ENCODE peak calls at places on chromosomes 13 and 19, in five cellular contexts. O, R, A, Q and I are unnamed samples.

GRCh38 chr19:4713384-4713951 is 10.2 kb downstream of the DPP9 start:
- DNase-seq in O (peak; percentile 85), R (peak; percentile 96), A (no peak), Q (peak; percentile 99), I (peak; percentile 81)

GRCh38 chr13:21164631-21165030 is 11.7 kb downstream of the SKA3 start:
- DNase-seq in O (no peak), R (peak; percentile 18), A (no peak), Q (no peak), I (no peak)

GRCh38 chr13:102877285-102877684 is 31.5 kb downstream of the ERCC5 start:
- DNase-seq in O (no peak), R (no peak), A (no peak), Q (no peak), I (no peak)

GRCh38 chr19:55220525-55220924 is 8.0 kb downstream of the TMEM86B start:
- DNase-seq in O (no peak), R (no peak), A (no peak), Q (no peak), I (no peak)

GRCh38 chr13:46010148-46010547 is 42.4 kb downstream of the ZC3H13 start:
- DNase-seq in O (no peak), R (no peak), A (no peak), Q (peak; percentile 3), I (no peak)

GRCh38 chr13:71866173-71867091 is 572 bp downstream of the DACH1 start:
- DNase-seq in O (peak; percentile 31), R (peak; percentile 27), A (no peak), Q (no peak), I (no peak)

GRCh38 chr19:40240332-40240731 is 13.8 kb upstream of the CCNP start:
- DNase-seq in O (no peak), R (no peak), A (no peak), Q (no peak), I (no peak)

GRCh38 chr19:8731428-8732169 is 10.2 kb downstream of the OR2Z1 start:
- DNase-seq in O (no peak), R (no peak), A (no peak), Q (no peak), I (no peak)

GRCh38 chr13:21671793-21672680 is 1.2 kb downstream of the FGF9 start:
- DNase-seq in O (no peak), R (no peak), A (no peak), Q (no peak), I (no peak)

GRCh38 chr19:14383898-14384669 is 2.8 kb downstream of the ADGRE5 start:
- DNase-seq in O (no peak), R (no peak), A (peak; percentile 78), Q (peak; percentile 78), I (no peak)

GRCh38 chr13:35994131-35994966 is 136.8 kb downstream of the DCLK1 start:
- DNase-seq in O (peak; percentile 45), R (peak; percentile 68), A (no peak), Q (peak; percentile 84), I (no peak)

GRCh38 chr19:37333457-37333856 is 37.4 kb upstream of the ZNF527 start:
- DNase-seq in O (no peak), R (no peak), A (no peak), Q (no peak), I (no peak)

GRCh38 chr13:30808600-30808999 is 73.3 kb downstream of the ALOX5AP start:
- DNase-seq in O (no peak), R (no peak), A (no peak), Q (no peak), I (no peak)

GRCh38 chr19:43148233-43148632 is 38.1 kb downstream of the PSG5 start:
- DNase-seq in O (no peak), R (peak; percentile 8), A (no peak), Q (peak; percentile 65), I (no peak)

GRCh38 chr13:48210178-48210577 is 22.8 kb upstream of the ITM2B start:
- DNase-seq in O (no peak), R (no peak), A (peak; percentile 24), Q (peak; percentile 86), I (no peak)

GRCh38 chr19:6126335-6126974 is 9.0 kb upstream of the ACSBG2 start:
- DNase-seq in O (no peak), R (no peak), A (peak; percentile 48), Q (peak; percentile 66), I (peak; percentile 13)

GRCh38 chr19:49983645-49984229 is 22.8 kb upstream of the SIGLEC11 start:
- DNase-seq in O (peak; percentile 32), R (peak; percentile 33), A (no peak), Q (peak; percentile 24), I (peak; percentile 46)

GRCh38 chr13:30743319-30744055 is 8.1 kb downstream of the ALOX5AP start:
- DNase-seq in O (no peak), R (peak; percentile 35), A (no peak), Q (peak; percentile 93), I (peak; percentile 59)

GRCh38 chr19:5036733-5037681 is 68.1 kb downstream of the KDM4B start:
- DNase-seq in O (peak; percentile 52), R (no peak), A (no peak), Q (no peak), I (no peak)

GRCh38 chr13:113086031-113086750 is 19.4 kb upstream of the F7 start:
- DNase-seq in O (no peak), R (no peak), A (no peak), Q (no peak), I (no peak)

GRCh38 chr19:16216744-16217670 is 19.3 kb downstream of the AP1M1 start:
- DNase-seq in O (no peak), R (no peak), A (no peak), Q (no peak), I (no peak)

GRCh38 chr19:2253106-2254051 is 2.8 kb downstream of the JSRP1 start:
- DNase-seq in O (no peak), R (no peak), A (no peak), Q (no peak), I (no peak)

DNA sequence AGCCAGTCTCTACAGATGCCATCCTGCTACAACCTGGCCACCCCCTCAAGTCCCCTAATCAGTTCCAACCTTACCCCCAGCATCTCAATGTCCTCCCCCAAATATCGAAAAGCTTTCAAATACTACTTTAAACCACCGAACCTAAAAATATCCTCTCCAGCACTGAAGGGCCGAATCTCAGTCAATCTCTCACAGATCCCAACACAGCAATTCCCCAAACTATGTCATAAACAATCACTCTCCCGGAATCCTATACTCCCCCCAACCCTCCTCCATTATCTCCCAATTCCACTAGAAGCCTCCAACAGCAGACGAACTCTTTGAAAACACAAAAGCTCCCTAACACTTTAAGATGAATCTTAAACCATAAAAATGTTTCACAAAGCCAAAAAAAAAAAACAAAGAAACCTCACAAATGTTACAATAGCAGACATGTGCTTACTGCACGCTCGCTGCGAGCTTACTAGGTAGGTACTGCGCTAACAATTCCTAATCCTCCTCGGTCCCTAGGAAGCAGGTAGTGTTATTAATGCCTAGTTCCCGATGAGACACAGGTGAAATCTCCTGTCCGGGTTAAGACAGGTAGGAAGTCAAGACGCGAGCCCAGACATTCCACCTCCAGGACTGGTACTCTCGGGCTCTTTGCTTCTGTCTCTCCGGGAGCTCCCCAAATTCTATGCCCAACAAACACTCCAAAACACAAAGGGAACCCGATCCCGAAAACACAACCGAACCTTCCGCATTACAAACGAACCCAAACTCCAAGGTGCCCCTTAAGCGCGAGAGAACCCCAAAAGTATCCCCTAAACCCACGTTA is 14.2 kb downstream of the FBXO46 start:
- DNase-seq in O (no peak), R (peak; percentile 56), A (no peak), Q (peak; percentile 69), I (peak; percentile 59)
- TF ChIP-seq CTCF in O (no peak), R (no peak), A (no peak), Q (no peak), I (no peak)

DNA sequence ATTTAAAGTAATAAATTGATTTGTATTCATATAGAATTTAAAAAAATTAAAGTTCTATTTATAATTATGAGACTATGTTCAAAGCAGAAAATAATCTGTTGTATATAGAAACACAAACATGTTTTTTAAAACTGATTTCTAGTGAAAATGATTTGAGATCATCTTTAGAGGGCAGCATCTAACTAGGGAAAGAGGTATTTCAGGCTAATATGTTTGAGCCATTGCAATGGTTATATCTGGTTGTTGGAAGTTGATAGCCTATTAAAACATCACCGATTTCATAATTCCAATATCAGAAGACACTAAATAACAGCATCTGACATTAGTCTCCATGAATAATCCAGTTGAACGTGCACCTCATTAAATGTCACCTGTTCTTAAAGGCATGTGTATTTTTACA is 79.8 kb upstream of the SLITRK6 start:
- DNase-seq in O (no peak), R (no peak), A (no peak), Q (no peak), I (no peak)
- TF ChIP-seq CTCF in O (no peak), R (no peak), A (no peak), Q (no peak), I (no peak)

GRCh38 chr19:18809149-18809978 is 18.3 kb upstream of the COMP start:
- DNase-seq in O (peak; percentile 56), R (peak; percentile 75), A (no peak), Q (no peak), I (no peak)

GRCh38 chr19:18817574-18817973 is 14.2 kb upstream of the UPF1 start:
- DNase-seq in O (no peak), R (no peak), A (no peak), Q (no peak), I (no peak)

GRCh38 chr19:18815673-18816072 is 16.1 kb upstream of the UPF1 start:
- DNase-seq in O (no peak), R (no peak), A (no peak), Q (no peak), I (no peak)

DNA sequence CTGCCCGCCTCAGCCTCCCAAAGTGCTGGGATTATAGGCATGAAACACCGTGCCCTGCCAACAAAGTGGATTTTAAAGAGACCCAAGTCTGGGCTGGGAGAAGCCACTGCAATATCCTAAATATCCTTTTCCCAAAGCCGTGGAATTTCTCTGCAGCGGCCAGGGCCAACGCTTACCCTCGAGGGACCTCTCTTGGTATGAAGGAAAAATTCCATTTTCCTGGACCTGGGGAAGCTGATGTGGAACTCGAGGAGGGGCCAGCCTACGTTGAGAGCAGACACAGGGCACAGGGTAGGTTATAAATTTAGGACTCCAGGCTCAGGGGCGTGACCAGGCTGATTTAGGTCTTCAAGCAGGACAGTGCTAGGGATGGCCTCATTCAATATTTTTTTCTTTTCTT is 17.7 kb upstream of the UPF1 start:
- DNase-seq in O (no peak), R (no peak), A (no peak), Q (no peak), I (no peak)
- TF ChIP-seq CTCF in O (no peak), R (no peak), A (no peak), Q (no peak), I (no peak)

DNA sequence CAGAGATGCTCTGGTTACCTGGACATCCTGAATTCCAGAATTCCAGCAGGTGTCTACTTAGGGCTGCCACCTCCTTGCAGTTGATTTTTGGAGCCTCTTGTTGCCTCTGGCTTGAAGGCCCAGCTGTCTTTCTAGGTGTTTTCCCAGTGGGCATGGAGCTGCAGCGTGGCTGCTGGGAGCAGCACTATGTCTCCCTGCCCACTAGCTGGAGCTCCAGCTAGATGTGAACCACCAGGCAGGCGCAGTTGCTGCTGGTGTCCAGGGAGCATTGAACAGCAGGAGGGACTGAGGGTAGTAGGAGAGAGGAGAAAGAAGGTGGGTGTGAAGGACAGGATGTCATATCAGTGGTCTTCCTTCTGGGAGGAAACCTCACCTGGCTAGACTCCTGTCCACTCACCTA is 9.9 kb upstream of the SELENOW start:
- DNase-seq in O (no peak), R (no peak), A (no peak), Q (no peak), I (no peak)
- TF ChIP-seq CTCF in O (no peak), R (no peak), A (no peak), Q (no peak), I (no peak)

GRCh38 chr13:76820759-76821158 is 65.4 kb downstream of the KCTD12 start:
- DNase-seq in O (peak; percentile 61), R (no peak), A (no peak), Q (no peak), I (no peak)
- TF ChIP-seq CTCF in O (peak; percentile 50), R (no peak), A (no peak), Q (no peak), I (no peak)